ENCODE peak calls at places on chromosomes 2 and 18, in seven cellular contexts. P is HCT116, D is ovary, G is right lobe of liver, Y is A549, X is stomach, N is heart left ventricle. Q is an unnamed sample.

GRCh38 chr2:27212626-27213471 is 781 bp upstream of the SLC5A6 start:
- DNase-seq in P (no peak), D (no peak), G (no peak), Y (peak; percentile 66), X (no peak), N (no peak), Q (no peak)

GRCh38 chr2:188983427-188984101 is 9.4 kb downstream of the COL3A1 start:
- DNase-seq in P (peak; percentile 34), D (no peak), G (no peak), Y (no peak), X (no peak), N (no peak), Q (no peak)

GRCh38 chr2:240514631-240515030 is 43.2 kb downstream of the ANKMY1 start:
- DNase-seq in P (no peak), D (no peak), G (no peak), Y (no peak), X (peak; percentile 21), N (no peak), Q (peak; percentile 41)

GRCh38 chr2:127486247-127486912 is 39.9 kb downstream of the IWS1 start:
- DNase-seq in P (no peak), D (no peak), G (no peak), Y (no peak), X (no peak), N (no peak), Q (no peak)

GRCh38 chr18:3914833-3915598 is 465.0 kb downstream of the TGIF1 start:
- DNase-seq in P (no peak), D (no peak), G (no peak), Y (no peak), X (no peak), N (no peak), Q (no peak)

GRCh38 chr2:196105956-196106355 is 37.3 kb upstream of the DNAH7 start:
- DNase-seq in P (no peak), D (no peak), G (no peak), Y (no peak), X (no peak), N (no peak), Q (no peak)

GRCh38 chr2:128310761-128311160 is 7.9 kb downstream of the HS6ST1 start:
- DNase-seq in P (no peak), D (no peak), G (no peak), Y (no peak), X (no peak), N (peak; percentile 13), Q (peak; percentile 24)

GRCh38 chr2:55430536-55430935 is 10.9 kb upstream of the CCDC88A start:
- DNase-seq in P (no peak), D (no peak), G (no peak), Y (no peak), X (no peak), N (no peak), Q (no peak)

GRCh38 chr2:134259571-134259970 is 5.7 kb downstream of the MGAT5 start:
- DNase-seq in P (no peak), D (no peak), G (no peak), Y (no peak), X (no peak), N (no peak), Q (no peak)

GRCh38 chr2:42755161-42755900 is 8.6 kb downstream of the OXER1 start:
- DNase-seq in P (no peak), D (no peak), G (no peak), Y (no peak), X (no peak), N (no peak), Q (no peak)

GRCh38 chr2:119352357-119352756 is 14.3 kb downstream of the C2orf76 start:
- DNase-seq in P (peak; percentile 8), D (no peak), G (no peak), Y (no peak), X (no peak), N (peak; percentile 53), Q (no peak)

GRCh38 chr18:73774836-73775509 is 372.7 kb downstream of the FBXO15 start:
- DNase-seq in P (no peak), D (no peak), G (no peak), Y (peak; percentile 16), X (no peak), N (peak; percentile 27), Q (no peak)

GRCh38 chr2:26088038-26088643 is 54.3 kb downstream of the RAB10 start:
- DNase-seq in P (no peak), D (no peak), G (no peak), Y (peak; percentile 51), X (no peak), N (no peak), Q (peak; percentile 33)

GRCh38 chr2:241368643-241369042 is 12.6 kb downstream of the FARP2 start:
- DNase-seq in P (no peak), D (no peak), G (no peak), Y (no peak), X (no peak), N (no peak), Q (no peak)

GRCh38 chr2:66189598-66189997 is 245.3 kb upstream of the MEIS1 start:
- DNase-seq in P (no peak), D (no peak), G (no peak), Y (no peak), X (no peak), N (no peak), Q (peak; percentile 14)

GRCh38 chr18:33812186-33812585 is 234.2 kb downstream of the ASXL3 start:
- DNase-seq in P (no peak), D (no peak), G (no peak), Y (no peak), X (no peak), N (no peak), Q (no peak)

GRCh38 chr18:9216459-9216858 is 79.9 kb downstream of the ANKRD12 start:
- DNase-seq in P (no peak), D (no peak), G (no peak), Y (no peak), X (no peak), N (no peak), Q (no peak)

GRCh38 chr2:80889009-80889408 is 584.5 kb upstream of the LRRTM1 start:
- DNase-seq in P (no peak), D (no peak), G (no peak), Y (no peak), X (no peak), N (no peak), Q (no peak)

GRCh38 chr2:28681216-28681981 is 70.2 kb upstream of the PPP1CB start:
- DNase-seq in P (no peak), D (no peak), G (no peak), Y (no peak), X (no peak), N (peak; percentile 42), Q (no peak)

GRCh38 chr18:50152900-50153299 is 42.0 kb downstream of the MYO5B start:
- DNase-seq in P (no peak), D (no peak), G (no peak), Y (no peak), X (no peak), N (no peak), Q (no peak)

GRCh38 chr18:62717059-62717849 is 1.9 kb downstream of the PHLPP1 start:
- DNase-seq in P (peak; percentile 34), D (no peak), G (no peak), Y (peak; percentile 4), X (peak; percentile 52), N (no peak), Q (peak; percentile 38)

GRCh38 chr2:101380376-101380775 is 6.9 kb downstream of the CREG2 start:
- DNase-seq in P (no peak), D (no peak), G (no peak), Y (no peak), X (no peak), N (peak; percentile 54), Q (peak; percentile 31)

GRCh38 chr2:60355849-60356261 is 197.6 kb downstream of the BCL11A start:
- DNase-seq in P (no peak), D (no peak), G (no peak), Y (no peak), X (no peak), N (no peak), Q (no peak)
- H3K4me1 ChIP-seq in P (no peaks in the 10 kb centered on the region), D (no peaks in the 10 kb centered on the region), G (no peaks in the 10 kb centered on the region), Y (no peaks in the 10 kb centered on the region), X (no peaks in the 10 kb centered on the region), N (no peaks in the 10 kb centered on the region), Q (no peaks in the 10 kb centered on the region)

GRCh38 chr18:76524900-76525698 is 30.1 kb upstream of the ZNF516 start:
- DNase-seq in P (no peak), D (peak; percentile 52), G (no peak), Y (peak; percentile 46), X (no peak), N (no peak), Q (peak; percentile 32)

GRCh38 chr18:76530846-76531245 is 35.8 kb upstream of the ZNF516 start:
- DNase-seq in P (no peak), D (no peak), G (no peak), Y (no peak), X (no peak), N (no peak), Q (no peak)

GRCh38 chr18:76529433-76529811 is 34.4 kb upstream of the ZNF516 start:
- DNase-seq in P (no peak), D (peak; percentile 65), G (no peak), Y (no peak), X (no peak), N (no peak), Q (no peak)

GRCh38 chr18:76530391-76530790 is 35.3 kb upstream of the ZNF516 start:
- DNase-seq in P (no peak), D (no peak), G (no peak), Y (no peak), X (no peak), N (no peak), Q (no peak)

GRCh38 chr18:76528477-76529432 is 33.7 kb upstream of the ZNF516 start:
- DNase-seq in P (no peak), D (peak; percentile 82), G (peak; percentile 56), Y (no peak), X (peak; percentile 46), N (peak; percentile 33), Q (peak; percentile 49)
- TF ChIP-seq POLR2A in P (no peak), D (peak; percentile 91), G (no peak), Y (no peak), X (no peak), N (no peak), Q (peak; percentile 79)

GRCh38 chr2:105396254-105397024 is 2.4 kb downstream of the FHL2 start:
- DNase-seq in P (peak; percentile 95), D (no peak), G (peak; percentile 43), Y (peak; percentile 85), X (peak; percentile 74), N (no peak), Q (peak; percentile 94)
- H3K4me1 ChIP-seq in P (peaks cover 36% of the 10 kb centered on the region), D (peaks cover 12% of the 10 kb centered on the region), G (no peaks in the 10 kb centered on the region), Y (peaks cover 38% of the 10 kb centered on the region), X (peaks cover 61% of the 10 kb centered on the region), N (peaks cover 23% of the 10 kb centered on the region), Q (peaks cover 2% of the 10 kb centered on the region)

DNA sequence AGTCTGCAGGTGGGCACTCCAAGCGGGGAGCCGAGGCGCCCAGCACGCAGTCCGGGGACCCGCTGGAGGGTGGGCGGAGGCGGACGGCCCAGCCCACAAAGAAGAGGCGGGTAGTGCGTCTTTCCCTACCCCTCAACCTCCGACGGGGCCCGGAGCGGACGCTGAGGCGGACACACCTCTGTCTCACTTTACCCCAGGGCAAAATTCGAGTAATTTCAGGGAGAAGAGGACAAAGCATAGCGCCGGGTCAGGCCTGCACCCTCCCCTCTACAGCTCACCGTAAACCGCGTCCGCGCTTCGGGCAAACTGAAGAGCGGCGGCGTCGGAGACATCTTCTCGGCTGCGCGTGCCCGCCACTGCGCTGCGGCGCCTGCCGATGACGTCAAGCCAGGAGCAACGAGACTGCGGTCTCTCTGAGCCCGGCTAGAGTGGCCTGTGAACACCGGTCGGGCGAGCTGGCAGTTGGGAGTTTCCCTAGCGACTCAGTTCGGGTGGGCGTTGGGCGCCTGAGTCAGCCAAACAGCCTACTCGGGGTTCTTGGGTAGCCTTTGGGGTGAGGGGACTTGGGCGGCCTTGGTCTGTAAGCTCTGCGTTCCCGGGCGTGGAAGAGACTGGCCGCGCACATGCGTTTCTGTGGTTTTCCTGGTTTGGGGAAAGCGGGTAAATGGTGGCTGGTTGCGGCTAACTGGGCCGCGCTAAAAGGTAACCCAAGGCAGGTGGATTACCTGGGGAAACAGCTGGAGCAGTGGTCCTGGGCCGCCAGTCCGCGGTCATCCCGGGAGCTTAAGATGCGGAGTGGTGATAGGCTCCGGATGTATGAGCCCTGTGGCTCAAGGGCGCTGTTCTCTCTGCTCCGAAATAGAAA is at the start of gene THOC1:
- DNase-seq in P (peak; percentile 60), D (peak; percentile 93), G (peak; percentile 94), Y (peak; percentile 70), X (peak; percentile 94), N (peak; percentile 94), Q (peak; percentile 91)
- TF ChIP-seq POLR2A in P (peak; percentile 25), D (peak; percentile 76), G (peak; percentile 90), Y (peak; percentile 79), X (no peak), N (no peak), Q (peak; percentile 73)

Q was measured in adrenal gland.